ENCODE peak calls at places on chromosomes 12 and 14, in four cellular contexts. S is HCT116, V is PC-3, Q is MM.1S. Z is an unnamed sample. For H3K9me2, the result is how much of the 10 kb centered on the place peaks cover.

GRCh38 chr14:56829151-56829550 is 18.9 kb upstream of the OTX2 start:
- DNase-seq in S (no peak), V (no peak), Q (no peak), Z (no peak)

GRCh38 chr12:45696049-45696448 is 33.5 kb upstream of the ARID2 start:
- DNase-seq in S (no peak), V (no peak), Q (no peak), Z (no peak)

GRCh38 chr14:61535032-61535431 is 160.3 kb upstream of the HIF1A start:
- DNase-seq in S (no peak), V (no peak), Q (no peak), Z (peak)

GRCh38 chr12:104576980-104577925 is 120.5 kb downstream of the CHST11 start:
- DNase-seq in S (no peak), V (no peak), Q (no peak), Z (peak)

GRCh38 chr12:23559268-23559753 is 390.2 kb downstream of the SOX5 start:
- DNase-seq in S (no peak), V (no peak), Q (no peak), Z (no peak)

GRCh38 chr14:20345366-20345765 is 1.9 kb downstream of the PARP2 start:
- DNase-seq in S (no peak), V (no peak), Q (no peak), Z (no peak)

GRCh38 chr14:68140801-68141200 is 321.2 kb downstream of the RAD51B start:
- DNase-seq in S (no peak), V (no peak), Q (no peak), Z (no peak)

GRCh38 chr14:77185093-77185465 is 3.5 kb downstream of the TMEM63C start:
- DNase-seq in S (no peak), V (peak), Q (no peak), Z (no peak)

GRCh38 chr12:57896437-57897201 is 44.7 kb upstream of the ATP23 start:
- DNase-seq in S (no peak), V (no peak), Q (peak), Z (peak)

GRCh38 chr12:132487311-132487741 is 2.6 kb upstream of the FBRSL1 start:
- DNase-seq in S (no peak), V (no peak), Q (no peak), Z (no peak)

GRCh38 chr14:33938131-33938949 is 12.5 kb downstream of the EGLN3 start:
- DNase-seq in S (peak), V (peak), Q (no peak), Z (peak)

GRCh38 chr12:16606201-16606849 is 363 bp upstream of the LMO3 start:
- DNase-seq in S (no peak), V (peak), Q (peak), Z (peak)

GRCh38 chr14:80629606-80630005 is 311.9 kb downstream of the CEP128 start:
- DNase-seq in S (no peak), V (no peak), Q (no peak), Z (peak)

GRCh38 chr14:30179381-30180130 is 251.9 kb upstream of the PRKD1 start:
- DNase-seq in S (no peak), V (no peak), Q (no peak), Z (no peak)

GRCh38 chr14:30180219-30180618 is 252.6 kb upstream of the PRKD1 start:
- DNase-seq in S (no peak), V (no peak), Q (no peak), Z (peak)

GRCh38 chr14:30177776-30178175 is 250.1 kb upstream of the PRKD1 start:
- DNase-seq in S (no peak), V (no peak), Q (no peak), Z (no peak)
- H3K4me2 ChIP-seq in S (no peak), V (no peak), Q (no peak), Z (peak)

DNA sequence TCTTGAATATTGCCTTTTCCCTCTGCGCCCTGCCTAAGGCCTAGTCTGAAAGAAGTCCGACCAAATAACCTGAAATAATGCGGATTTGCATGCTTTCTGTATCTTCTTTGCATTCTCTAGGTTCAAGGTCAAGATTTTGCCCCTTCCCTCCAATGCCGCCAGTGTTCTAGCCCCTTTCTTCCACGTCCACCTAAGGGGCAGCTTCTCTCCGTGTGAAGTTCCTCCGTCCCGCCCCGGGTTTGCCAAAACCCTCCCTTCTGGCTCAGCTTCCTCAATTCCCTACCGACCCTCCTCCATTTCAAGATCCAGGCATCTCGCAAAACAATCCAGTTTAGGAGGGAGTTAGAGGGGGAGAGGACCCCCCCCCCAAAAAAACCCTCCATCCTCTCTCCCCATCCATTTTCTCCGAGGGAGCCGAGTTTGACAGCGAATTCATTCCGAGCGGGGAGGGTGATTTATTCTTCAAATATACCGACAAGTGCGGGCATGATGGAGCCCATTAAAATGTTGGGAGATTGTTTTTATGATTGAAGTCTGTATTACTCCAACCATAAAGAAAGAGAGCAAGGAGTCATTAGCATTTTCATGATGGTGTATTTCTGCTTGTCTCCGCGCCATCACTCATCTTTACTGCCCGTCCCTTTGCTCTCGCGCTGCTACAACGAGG is 20.9 kb upstream of the ATP5MC2 start:
- DNase-seq in S (no peak), V (no peak), Q (no peak), Z (no peak)
- TF ChIP-seq EZH2 in S (no peak), V (no peak), Q (no peak), Z (no peak)

DNA sequence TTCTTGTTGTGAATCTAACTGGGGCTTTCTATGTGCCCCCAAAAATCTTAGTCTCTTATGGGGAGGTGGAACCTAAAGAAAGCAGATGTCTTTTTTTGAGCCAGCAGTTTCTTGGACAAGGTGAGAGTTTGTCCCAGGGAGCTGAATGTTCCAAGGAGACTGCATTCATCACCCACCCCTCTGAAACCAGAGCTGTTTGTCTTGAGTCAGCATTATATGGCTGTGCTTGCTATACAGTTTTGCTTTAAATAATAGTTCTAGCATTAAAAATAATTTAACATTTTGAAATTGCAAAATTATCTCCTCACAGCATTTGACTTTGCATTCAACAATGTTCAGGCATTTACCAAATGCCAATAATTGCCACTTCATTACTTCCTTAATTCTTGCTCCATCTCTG is 813.3 kb downstream of the BCL11B start:
- DNase-seq in S (no peak), V (no peak), Q (no peak), Z (no peak)
- H3K9me2 ChIP-seq in S (under half), V (under half), Q (under half), Z (under half)

GRCh38 chr12:39393179-39393578 is 49.7 kb downstream of the KIF21A start:
- DNase-seq in S (no peak), V (no peak), Q (no peak), Z (no peak)

GRCh38 chr12:39395866-39396265 is 47.1 kb downstream of the KIF21A start:
- DNase-seq in S (no peak), V (no peak), Q (no peak), Z (no peak)

GRCh38 chr12:39390752-39391151 is 52.2 kb downstream of the KIF21A start:
- DNase-seq in S (no peak), V (no peak), Q (no peak), Z (no peak)

GRCh38 chr12:39392154-39392925 is 50.6 kb downstream of the KIF21A start:
- DNase-seq in S (no peak), V (no peak), Q (no peak), Z (no peak)

DNA sequence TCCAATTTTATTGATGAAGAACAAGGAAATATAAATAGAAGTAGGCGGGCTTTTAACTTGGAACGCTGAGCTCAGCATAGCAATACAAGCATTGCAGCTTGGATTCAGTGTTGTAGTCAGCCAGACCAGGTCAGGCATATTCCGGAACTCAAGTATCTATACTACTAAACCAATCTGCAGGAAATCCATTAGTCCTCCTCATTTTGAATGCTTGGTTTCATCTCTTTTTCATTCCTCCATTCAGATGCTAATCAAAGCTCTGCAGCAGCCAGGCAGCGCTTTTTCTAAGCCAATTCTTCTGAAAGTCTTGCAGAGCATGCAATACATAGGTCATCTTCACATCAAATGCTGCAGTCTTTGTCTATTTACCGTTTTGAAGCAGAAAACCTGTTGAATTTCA is 49.0 kb downstream of the KIF21A start:
- DNase-seq in S (no peak), V (no peak), Q (no peak), Z (no peak)
- H3K4me2 ChIP-seq in S (no peak), V (no peak), Q (no peak), Z (no peak)

DNA sequence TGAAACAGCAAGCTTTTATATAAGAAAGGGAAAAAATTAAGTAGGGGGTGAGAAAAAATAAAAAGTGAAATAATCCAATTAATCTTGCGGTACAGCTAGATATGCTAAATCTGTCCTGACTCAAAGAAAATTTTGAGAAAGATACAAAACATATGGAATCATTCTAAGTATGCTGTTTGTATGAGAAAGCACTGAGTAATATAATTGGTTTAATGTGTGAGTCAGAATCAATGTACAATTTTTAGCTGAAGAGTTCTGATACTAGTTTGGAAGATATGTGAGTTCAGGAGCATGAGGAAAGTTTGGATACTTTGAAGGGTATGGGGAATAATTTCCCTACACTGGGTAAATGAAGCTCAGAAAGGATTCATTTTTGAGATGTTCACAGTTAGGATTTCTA is 190.9 kb upstream of the RASSF8 start:
- DNase-seq in S (no peak), V (peak), Q (no peak), Z (peak)
- TF ChIP-seq EZH2 in S (no peak), V (no peak), Q (no peak), Z (no peak)

Z was measured in GM23248.